ENCODE peak calls at places on chromosomes 3 and 15, in four cellular contexts. Z is H1, B is K562, M is GM12878. E is an unnamed sample.

GRCh38 chr3:188021041-188021440 is 132.9 kb upstream of the LPP start:
- DNase-seq in Z (no peak), B (no peak), M (no peak), E (no peak)

GRCh38 chr15:29275855-29276254 is 6.2 kb upstream of the NSMCE3 start:
- DNase-seq in Z (no peak), B (no peak), M (no peak), E (no peak)

GRCh38 chr3:123884258-123884831 is at the start of gene MYLK:
- DNase-seq in Z (peak), B (peak), M (no peak), E (peak)

GRCh38 chr15:39118510-39118909 is 462.4 kb upstream of the THBS1 start:
- DNase-seq in Z (no peak), B (no peak), M (no peak), E (no peak)

GRCh38 chr15:85097706-85098105 is 116.0 kb downstream of the PDE8A start:
- DNase-seq in Z (no peak), B (no peak), M (no peak), E (no peak)

GRCh38 chr3:45566205-45566604 is 28.3 kb upstream of the LIMD1 start:
- DNase-seq in Z (no peak), B (no peak), M (no peak), E (no peak)

GRCh38 chr15:49303003-49303402 is 120.0 kb upstream of the FGF7 start:
- DNase-seq in Z (no peak), B (no peak), M (no peak), E (no peak)

GRCh38 chr3:141456328-141456689 is 30.5 kb upstream of the RASA2 start:
- DNase-seq in Z (no peak), B (no peak), M (no peak), E (no peak)

GRCh38 chr15:57153140-57153539 is 223.2 kb upstream of the CGNL1 start:
- DNase-seq in Z (no peak), B (no peak), M (no peak), E (no peak)

GRCh38 chr3:45881031-45882022 is 5.0 kb upstream of the CCR9 start:
- DNase-seq in Z (no peak), B (peak), M (no peak), E (no peak)

GRCh38 chr3:16907245-16907644 is 22.5 kb downstream of the PLCL2 start:
- DNase-seq in Z (no peak), B (peak), M (no peak), E (no peak)

GRCh38 chr3:61875976-61876671 is 314.8 kb downstream of the PTPRG start:
- DNase-seq in Z (no peak), B (no peak), M (no peak), E (no peak)

GRCh38 chr15:62147149-62148013 is 17.7 kb downstream of the C2CD4B start:
- DNase-seq in Z (no peak), B (no peak), M (no peak), E (no peak)

GRCh38 chr3:160006282-160007163 is 17.9 kb downstream of the IL12A start:
- DNase-seq in Z (no peak), B (peak), M (no peak), E (peak)

GRCh38 chr3:71451812-71452211 is 131.7 kb downstream of the FOXP1 start:
- DNase-seq in Z (no peak), B (no peak), M (no peak), E (no peak)

GRCh38 chr15:92664178-92664900 is 8.8 kb upstream of the FAM174B start:
- DNase-seq in Z (no peak), B (no peak), M (no peak), E (no peak)

GRCh38 chr15:92663250-92663951 is 7.8 kb upstream of the FAM174B start:
- DNase-seq in Z (no peak), B (no peak), M (peak), E (no peak)

GRCh38 chr15:92666780-92667179 is 11.2 kb upstream of the FAM174B start:
- DNase-seq in Z (no peak), B (no peak), M (no peak), E (no peak)

GRCh38 chr15:92667291-92667904 is 11.8 kb upstream of the FAM174B start:
- DNase-seq in Z (no peak), B (no peak), M (no peak), E (peak)

DNA sequence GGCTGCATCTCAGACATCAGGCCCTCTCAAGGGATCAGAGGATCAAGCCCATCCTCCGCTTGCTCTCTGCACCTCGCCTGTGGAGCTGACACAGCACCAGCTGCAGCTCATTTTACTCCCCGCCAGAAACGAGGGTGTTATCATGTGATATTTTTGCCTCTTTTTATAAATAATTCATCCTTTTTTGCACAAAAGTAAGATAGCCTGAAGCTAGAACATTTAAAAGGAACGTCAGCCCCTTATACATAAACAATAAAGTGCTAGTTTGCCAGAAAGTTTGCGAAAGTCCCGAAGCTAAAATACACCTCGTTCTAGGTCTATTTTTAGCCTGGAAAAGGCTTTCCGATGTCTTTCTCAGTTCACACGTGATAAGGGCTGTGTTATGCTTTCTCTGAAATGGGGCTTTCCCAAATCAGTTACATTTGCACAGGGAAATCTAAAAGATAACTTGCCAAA is 9.6 kb upstream of the FAM174B start:
- DNase-seq in Z (no peak), B (no peak), M (peak), E (no peak)
- TF ChIP-seq CHD2 in Z (no peak), B (no peak), M (no peak), E (no peak)

DNA sequence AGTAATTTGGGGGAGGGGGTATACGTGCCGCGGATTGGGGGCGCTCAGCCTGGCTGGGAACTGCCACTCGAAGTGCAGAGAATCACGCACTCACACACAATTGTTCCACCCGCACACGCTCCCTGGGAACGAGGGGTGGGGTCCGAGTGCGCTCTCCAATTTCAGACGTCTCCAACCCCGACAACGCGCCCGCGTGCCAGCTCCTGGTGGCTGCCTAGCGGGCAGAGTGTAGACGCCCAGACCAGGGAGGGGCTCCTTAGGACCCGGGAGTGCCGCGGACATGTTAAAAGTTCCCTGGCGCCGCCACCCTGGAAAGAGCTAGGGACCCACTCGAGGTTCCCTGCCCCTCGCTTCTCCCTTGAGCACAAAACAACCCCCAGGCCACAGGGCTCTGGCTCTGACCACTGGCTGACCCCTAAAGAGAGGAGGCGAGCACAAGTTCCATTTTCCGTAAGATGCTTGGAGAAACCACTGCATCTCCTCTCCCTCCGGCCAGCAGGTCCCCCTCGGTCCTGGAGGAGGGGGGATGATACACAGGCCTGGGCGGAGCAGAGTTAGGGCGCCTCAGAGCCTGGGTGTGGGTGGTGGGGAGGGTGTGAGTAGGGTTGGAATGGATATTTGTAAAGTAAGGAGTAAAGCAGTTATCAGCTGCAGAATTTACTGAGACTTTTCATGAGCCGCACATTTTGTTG is 897 bp upstream of the ANKRD63 start:
- DNase-seq in Z (no peak), B (no peak), M (no peak), E (no peak)
- TF ChIP-seq EZH2 in Z (peak), B (no peak), M (no peak), E (no peak)

GRCh38 chr15:60651155-60651554 is 172.2 kb upstream of the ICE2 start:
- DNase-seq in Z (no peak), B (no peak), M (no peak), E (peak)
- TF ChIP-seq HDAC6 in Z (no peak), B (no peak), M (no peak), E (no peak)

DNA sequence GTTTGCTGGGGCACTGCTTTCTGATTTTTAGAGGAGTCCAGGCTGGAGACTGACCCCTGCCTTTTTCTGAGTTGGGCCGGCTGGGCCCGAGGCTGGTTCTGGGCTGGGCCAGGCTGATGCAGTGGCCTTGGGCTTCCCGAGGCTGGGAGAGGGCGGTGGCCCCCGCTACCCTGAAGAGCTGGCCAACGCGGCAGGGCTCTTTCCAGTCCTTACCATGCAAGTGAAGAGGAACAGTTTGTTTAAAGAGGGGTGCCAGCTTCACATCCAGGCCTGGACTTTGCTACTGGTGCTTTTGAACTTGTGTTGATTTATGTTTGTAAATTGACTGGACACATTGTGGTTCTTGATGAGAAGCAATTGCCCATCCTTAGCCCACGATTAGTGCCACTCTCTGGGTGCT is 15.3 kb downstream of the IGF1R start:
- DNase-seq in Z (no peak), B (no peak), M (no peak), E (peak)
- TF ChIP-seq CHD2 in Z (no peak), B (no peak), M (no peak), E (no peak)

GRCh38 chr15:67821784-67822451 is 3.4 kb upstream of the SKOR1 start:
- DNase-seq in Z (no peak), B (no peak), M (no peak), E (no peak)

GRCh38 chr15:67819636-67820035 is 5.7 kb upstream of the SKOR1 start:
- DNase-seq in Z (no peak), B (no peak), M (no peak), E (no peak)

GRCh38 chr15:67820147-67820991 is 4.9 kb upstream of the SKOR1 start:
- DNase-seq in Z (no peak), B (no peak), M (no peak), E (no peak)

GRCh38 chr15:67822537-67823370 is 2.6 kb upstream of the SKOR1 start:
- DNase-seq in Z (no peak), B (no peak), M (no peak), E (no peak)

DNA sequence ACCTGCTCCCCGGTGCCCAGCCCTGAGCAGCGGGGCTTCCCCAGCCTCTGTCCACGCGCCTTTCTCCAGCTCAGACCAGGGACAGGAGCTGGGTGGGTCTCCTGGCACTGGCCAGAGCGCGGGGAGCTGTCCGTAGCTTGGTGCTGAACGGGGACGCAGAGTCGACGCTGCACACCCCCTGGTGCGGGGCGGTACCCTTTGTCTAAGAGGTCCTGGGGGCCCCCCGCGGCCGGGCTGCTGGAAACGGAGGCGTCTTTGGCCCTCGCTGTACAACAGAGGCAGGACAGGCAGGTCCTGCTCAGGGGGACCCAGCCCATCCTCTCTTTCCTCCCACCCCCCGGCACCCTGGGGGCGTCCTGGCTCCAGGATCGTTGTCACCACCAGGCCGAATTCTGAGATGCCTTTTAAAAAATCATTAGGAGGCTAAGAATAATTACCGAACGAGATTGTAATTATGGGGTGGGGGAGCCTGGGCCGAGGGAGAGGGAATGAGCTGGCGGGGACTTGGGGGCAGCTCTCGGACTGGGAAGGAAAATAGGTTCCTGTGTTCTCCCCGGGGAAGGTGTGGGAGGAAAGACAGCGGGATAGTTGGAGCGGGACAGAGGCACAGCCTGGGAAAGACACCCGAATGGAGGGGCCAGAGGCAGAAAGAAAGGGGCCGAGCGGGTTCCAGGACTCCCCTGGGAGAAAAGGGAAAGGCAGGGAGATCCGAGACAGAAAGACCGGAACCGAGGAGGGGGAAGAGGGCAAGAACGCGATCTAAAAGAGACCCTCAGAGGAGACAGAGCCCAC is 4.1 kb upstream of the SKOR1 start:
- DNase-seq in Z (no peak), B (peak), M (no peak), E (peak)
- TF ChIP-seq EZH2 in Z (peak), B (no peak), M (no peak), E (no peak)

DNA sequence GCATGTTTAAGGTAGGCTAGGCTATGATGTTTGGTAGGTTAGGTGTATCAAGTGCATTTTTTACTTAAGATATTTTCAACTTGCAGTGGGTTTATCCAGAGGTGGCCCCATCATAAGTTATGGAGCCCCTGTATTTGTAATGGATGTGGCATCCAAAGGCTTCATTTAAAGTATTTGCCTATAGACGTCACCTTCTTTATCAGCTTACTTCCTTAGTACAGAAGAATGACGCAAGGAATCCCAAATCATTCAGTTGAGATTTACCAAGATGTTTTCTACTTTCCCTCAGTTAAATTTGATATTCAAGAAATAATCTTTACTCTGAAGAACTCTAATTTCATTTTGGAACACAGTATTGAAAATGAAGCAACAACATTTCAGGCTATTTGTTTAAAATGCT is 201.3 kb downstream of the TBL1XR1 start:
- DNase-seq in Z (no peak), B (no peak), M (no peak), E (no peak)
- TF ChIP-seq HDAC6 in Z (no peak), B (no peak), M (no peak), E (no peak)

GRCh38 chr3:33717616-33717865 is 513 bp downstream of the CLASP2 start:
- DNase-seq in Z (no peak), B (peak), M (no peak), E (no peak)
- TF ChIP-seq CHD2 in Z (no peak), B (no peak), M (no peak), E (no peak)

GRCh38 chr15:31328999-31329639 is 2.5 kb downstream of the KLF13 start:
- DNase-seq in Z (no peak), B (peak), M (no peak), E (no peak)
- TF ChIP-seq EZH2 in Z (no peak), B (no peak), M (no peak), E (no peak)

GRCh38 chr15:101242160-101242998 is 9.5 kb downstream of the CHSY1 start:
- DNase-seq in Z (no peak), B (no peak), M (peak), E (no peak)
- TF ChIP-seq HDAC6 in Z (no peak), B (no peak), M (no peak), E (no peak)